ENCODE peak calls at places on chromosome 2, in four cellular contexts. Z, K, B and L are unnamed samples.
A peak's percentile ranks its signal among the peaks of the same experiment; 100 is the strongest.

GRCh38 chr2:75155115-75155514 is 44.2 kb downstream of the TACR1 start:
- DNase-seq in B (no peak), Z (no peak), K (no peak), L (no peak)

GRCh38 chr2:218745559-218746469 is 35.2 kb downstream of the TTLL4 start:
- DNase-seq in B (no peak), Z (peak; percentile 79), K (no peak), L (peak; percentile 33)

GRCh38 chr2:112795720-112796119 is 11.4 kb upstream of the IL1A start:
- DNase-seq in K (no peak), B (no peak), Z (no peak), L (peak; percentile 61)

GRCh38 chr2:157777425-157777824 is 98.7 kb downstream of the ACVR1 start:
- DNase-seq in K (no peak), B (peak; percentile 60), Z (peak; percentile 50), L (peak; percentile 53)

GRCh38 chr2:159187095-159187494 is 99.4 kb downstream of the WDSUB1 start:
- DNase-seq in B (no peak), K (no peak), Z (no peak), L (no peak)

GRCh38 chr2:58137856-58138255 is 91.2 kb downstream of the VRK2 start:
- DNase-seq in Z (no peak), B (no peak), K (no peak), L (no peak)

GRCh38 chr2:1649103-1649870 is 95.0 kb downstream of the PXDN start:
- DNase-seq in K (no peak), Z (no peak), B (no peak), L (no peak)

GRCh38 chr2:158716921-158717320 is 78.2 kb upstream of the DAPL1 start:
- DNase-seq in Z (no peak), K (no peak), B (no peak), L (no peak)

GRCh38 chr2:20614201-20615045 is 36.5 kb downstream of the HS1BP3 start:
- DNase-seq in Z (peak; percentile 75), B (no peak), K (peak; percentile 47), L (peak; percentile 63)

GRCh38 chr2:172467382-172467781 is 40.0 kb downstream of the ITGA6 start:
- DNase-seq in K (no peak), B (no peak), Z (no peak), L (no peak)

GRCh38 chr2:189641565-189641964 is 19.7 kb upstream of the ASNSD1 start:
- DNase-seq in K (no peak), B (peak; percentile 55), Z (no peak), L (no peak)

GRCh38 chr2:6186332-6187100 is 494.3 kb downstream of the SOX11 start:
- DNase-seq in B (no peak), K (no peak), Z (no peak), L (peak; percentile 83)

GRCh38 chr2:33322099-33322498 is 154.3 kb upstream of the RASGRP3 start:
- DNase-seq in K (no peak), B (no peak), Z (peak; percentile 43), L (peak; percentile 39)

GRCh38 chr2:208406474-208407451 is at the start of gene PTH2R:
- DNase-seq in Z (no peak), B (no peak), K (no peak), L (no peak)

GRCh38 chr2:240962371-240963064 is 35.9 kb upstream of the SNED1 start:
- DNase-seq in B (peak; percentile 23), Z (no peak), K (peak; percentile 83), L (no peak)

GRCh38 chr2:48107326-48107925 is 201.1 kb upstream of the FBXO11 start:
- DNase-seq in Z (peak; percentile 97), B (no peak), K (no peak), L (peak; percentile 67)

GRCh38 chr2:19575618-19576017 is 217.2 kb upstream of the OSR1 start:
- DNase-seq in K (no peak), B (no peak), Z (no peak), L (no peak)

GRCh38 chr2:189312643-189313042 is 128.6 kb upstream of the WDR75 start:
- DNase-seq in B (no peak), Z (no peak), K (no peak), L (no peak)

GRCh38 chr2:200471324-200471848 is 38.5 kb downstream of the KCTD18 start:
- DNase-seq in Z (peak; percentile 25), B (peak; percentile 55), K (no peak), L (peak; percentile 33)

GRCh38 chr2:71852141-71852711 is 295.4 kb downstream of the CYP26B1 start:
- DNase-seq in Z (no peak), K (no peak), B (no peak), L (no peak)

GRCh38 chr2:152585830-152586484 is 131.3 kb downstream of the PRPF40A start:
- DNase-seq in B (no peak), K (no peak), Z (peak; percentile 96), L (peak; percentile 90)

GRCh38 chr2:239567786-239568185 is 167.0 kb upstream of the HDAC4 start:
- DNase-seq in B (no peak), Z (no peak), K (no peak), L (no peak)

GRCh38 chr2:146108993-146109392 is 1589.1 kb upstream of the ZEB2 start:
- DNase-seq in Z (no peak), K (no peak), B (no peak), L (no peak)

GRCh38 chr2:106781196-106781595 is 104.8 kb downstream of the ST6GAL2 start:
- DNase-seq in B (no peak), K (no peak), Z (no peak), L (peak; percentile 2)

GRCh38 chr2:60818272-60818671 is 62.2 kb downstream of the PAPOLG start:
- DNase-seq in Z (peak; percentile 6), B (peak; percentile 75), K (no peak), L (peak; percentile 6)

GRCh38 chr2:42865884-42866861 is 73.8 kb upstream of the HAAO start:
- DNase-seq in B (no peak), K (no peak), Z (no peak), L (no peak)

GRCh38 chr2:179130560-179130959 is 80.6 kb upstream of the CCDC141 start:
- DNase-seq in B (no peak), K (no peak), Z (no peak), L (no peak)

GRCh38 chr2:186515376-186515775 is 29.3 kb downstream of the ZC3H15 start:
- DNase-seq in K (no peak), B (no peak), Z (no peak), L (no peak)

GRCh38 chr2:33131108-33131507 is 184.4 kb downstream of the LTBP1 start:
- DNase-seq in Z (peak; percentile 57), B (no peak), K (no peak), L (no peak)